ENCODE peak calls at places on chromosomes 4 and X, in five cellular contexts. One of them, this sample, is unnamed.

GRCh38 chr4:107835409-107835808 is 10.7 kb downstream of the SGMS2 start:
- DNase-seq in activated CD8-positive, alpha-beta memory T cell treated with anti-CD3 and anti-CD28 coated beads, Interleukin-2, amount 50 U/mL, for 4 hours: no peak
- DNase-seq in NCI-H1436: no peak
- DNase-seq in NCI-H69: no peak
- DNase-seq in H9: no peak
- DNase-seq in this sample: no peak

GRCh38 chrX:2928127-2928582 is 984 bp downstream of the ARSD start:
- DNase-seq in activated CD8-positive, alpha-beta memory T cell treated with anti-CD3 and anti-CD28 coated beads, Interleukin-2, amount 50 U/mL, for 4 hours: no peak
- DNase-seq in NCI-H69: no peak
- DNase-seq in NCI-H1436: no peak
- DNase-seq in H9: peak
- DNase-seq in this sample: peak

GRCh38 chrX:104173841-104174240 is 7.6 kb downstream of the FAM199X start:
- DNase-seq in NCI-H1436: no peak
- DNase-seq in activated CD8-positive, alpha-beta memory T cell treated with anti-CD3 and anti-CD28 coated beads, Interleukin-2, amount 50 U/mL, for 4 hours: no peak
- DNase-seq in H9: no peak
- DNase-seq in NCI-H69: no peak
- DNase-seq in this sample: no peak

GRCh38 chr4:7416745-7417432 is 17.8 kb downstream of the PSAPL1 start:
- DNase-seq in NCI-H69: no peak
- DNase-seq in activated CD8-positive, alpha-beta memory T cell treated with anti-CD3 and anti-CD28 coated beads, Interleukin-2, amount 50 U/mL, for 4 hours: no peak
- DNase-seq in NCI-H1436: no peak
- DNase-seq in H9: peak
- DNase-seq in this sample: no peak

GRCh38 chr4:137650051-137650450 is 117.8 kb upstream of the PCDH18 start:
- DNase-seq in NCI-H1436: no peak
- DNase-seq in H9: no peak
- DNase-seq in NCI-H69: no peak
- DNase-seq in activated CD8-positive, alpha-beta memory T cell treated with anti-CD3 and anti-CD28 coated beads, Interleukin-2, amount 50 U/mL, for 4 hours: no peak
- DNase-seq in this sample: no peak

GRCh38 chr4:92121099-92121498 is 182.7 kb upstream of the GRID2 start:
- DNase-seq in H9: no peak
- DNase-seq in NCI-H1436: no peak
- DNase-seq in NCI-H69: peak
- DNase-seq in activated CD8-positive, alpha-beta memory T cell treated with anti-CD3 and anti-CD28 coated beads, Interleukin-2, amount 50 U/mL, for 4 hours: no peak
- DNase-seq in this sample: no peak

GRCh38 chr4:122577808-122578781 is 42.8 kb downstream of the IL21 start:
- DNase-seq in NCI-H69: peak
- DNase-seq in NCI-H1436: peak
- DNase-seq in H9: no peak
- DNase-seq in activated CD8-positive, alpha-beta memory T cell treated with anti-CD3 and anti-CD28 coated beads, Interleukin-2, amount 50 U/mL, for 4 hours: peak
- DNase-seq in this sample: no peak

GRCh38 chr4:188960411-188961093 is 821.3 kb downstream of the TRIML1 start:
- DNase-seq in NCI-H69: no peak
- DNase-seq in NCI-H1436: no peak
- DNase-seq in activated CD8-positive, alpha-beta memory T cell treated with anti-CD3 and anti-CD28 coated beads, Interleukin-2, amount 50 U/mL, for 4 hours: no peak
- DNase-seq in H9: no peak
- DNase-seq in this sample: no peak

GRCh38 chrX:19721726-19722370 is 165.6 kb downstream of the SH3KBP1 start:
- DNase-seq in activated CD8-positive, alpha-beta memory T cell treated with anti-CD3 and anti-CD28 coated beads, Interleukin-2, amount 50 U/mL, for 4 hours: no peak
- DNase-seq in H9: no peak
- DNase-seq in NCI-H69: no peak
- DNase-seq in NCI-H1436: no peak
- DNase-seq in this sample: peak

GRCh38 chr4:3276961-3277360 is 15.9 kb upstream of the RGS12 start:
- DNase-seq in NCI-H69: peak
- DNase-seq in NCI-H1436: no peak
- DNase-seq in activated CD8-positive, alpha-beta memory T cell treated with anti-CD3 and anti-CD28 coated beads, Interleukin-2, amount 50 U/mL, for 4 hours: no peak
- DNase-seq in H9: peak
- DNase-seq in this sample: no peak

This sample was measured in kidney epithelial cell.